ENCODE peak calls at places on chromosomes 13 and 19, in four cellular contexts. V, J, I and P are unnamed samples.

GRCh38 chr13:44523176-44524017 is 52.7 kb downstream of the TSC22D1 start:
- DNase-seq in V (no peak), J (peak), I (no peak), P (no peak)

GRCh38 chr19:39174142-39174541 is 22.6 kb upstream of the NCCRP1 start:
- DNase-seq in V (no peak), J (no peak), I (no peak), P (no peak)

GRCh38 chr13:30698023-30698422 is 37.3 kb upstream of the ALOX5AP start:
- DNase-seq in V (no peak), J (no peak), I (no peak), P (no peak)

GRCh38 chr13:19845758-19846157 is 17.7 kb downstream of the ZMYM5 start:
- DNase-seq in V (no peak), J (no peak), I (peak), P (no peak)

GRCh38 chr19:18464646-18465045 is 26.7 kb upstream of the ISYNA1 start:
- DNase-seq in V (no peak), J (no peak), I (no peak), P (peak)

GRCh38 chr19:15114153-15114540 is 6.9 kb downstream of the SYDE1 start:
- DNase-seq in V (no peak), J (no peak), I (no peak), P (no peak)

GRCh38 chr13:66003558-66003957 is 1226.6 kb downstream of the PCDH9 start:
- DNase-seq in V (no peak), J (no peak), I (no peak), P (no peak)

GRCh38 chr13:102317593-102317992 is 84.3 kb downstream of the FGF14 start:
- DNase-seq in V (no peak), J (no peak), I (no peak), P (no peak)

GRCh38 chr19:15115080-15115479 is 7.9 kb downstream of the SYDE1 start:
- DNase-seq in V (no peak), J (no peak), I (no peak), P (no peak)

GRCh38 chr13:30108913-30109237 is 198.5 kb downstream of the KATNAL1 start:
- DNase-seq in V (no peak), J (no peak), I (no peak), P (no peak)

GRCh38 chr13:45779901-45780300 is 71.7 kb downstream of the SIAH3 start:
- DNase-seq in V (no peak), J (no peak), I (no peak), P (no peak)

GRCh38 chr19:45142016-45142727 is 18.6 kb downstream of the NKPD1 start:
- DNase-seq in V (no peak), J (no peak), I (no peak), P (no peak)

GRCh38 chr19:35345671-35346111 is 2.0 kb upstream of the FFAR1 start:
- DNase-seq in V (no peak), J (no peak), I (no peak), P (peak)

GRCh38 chr13:37014609-37015008 is 14.0 kb downstream of the EXOSC8 start:
- DNase-seq in V (no peak), J (no peak), I (no peak), P (no peak)

GRCh38 chr13:48192536-48192935 is 40.5 kb upstream of the ITM2B start:
- DNase-seq in V (no peak), J (peak), I (no peak), P (no peak)

DNA sequence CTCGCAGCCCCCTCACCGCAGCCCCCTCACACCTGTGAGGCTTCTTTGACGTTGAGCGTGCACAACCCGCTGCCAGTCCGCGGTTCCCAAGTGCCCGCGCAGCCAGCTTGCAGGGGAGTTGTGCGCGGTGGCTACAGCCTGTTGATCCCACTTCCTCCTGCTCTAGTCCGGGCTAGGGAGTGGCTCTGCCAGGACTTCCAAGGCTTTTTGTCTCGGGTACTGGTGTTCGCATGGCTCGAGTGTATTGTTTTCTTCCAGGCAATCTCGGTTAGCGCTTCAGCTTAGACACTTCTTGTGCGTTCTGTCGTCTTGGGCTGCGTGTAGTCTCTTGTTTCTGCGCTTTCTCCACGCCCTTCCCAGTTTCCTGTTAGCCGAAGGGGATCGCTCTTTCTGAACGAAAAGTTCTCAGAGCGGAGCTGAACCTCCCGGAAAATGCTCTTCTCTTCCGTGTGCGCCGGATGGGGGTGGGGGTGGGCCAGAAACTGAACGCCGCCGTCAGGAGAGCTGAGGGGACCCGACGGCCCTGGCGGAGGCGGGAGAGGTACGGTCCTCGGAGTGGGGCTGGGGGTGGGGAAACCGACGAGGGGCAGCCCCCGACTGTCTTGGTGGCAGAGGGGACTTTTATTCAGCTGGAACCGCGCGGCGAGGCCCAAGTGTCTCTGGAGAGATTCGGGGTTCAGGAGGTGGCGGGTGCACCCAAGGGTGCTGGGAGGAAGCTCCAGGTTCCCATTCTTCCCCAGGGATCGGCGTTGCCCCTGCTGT is 706 bp upstream of the DGKH start:
- DNase-seq in V (peak), J (peak), I (no peak), P (peak)
- TF ChIP-seq POLR2AphosphoS5 in V (no peak), J (no peak), I (no peak), P (peak)

GRCh38 chr19:48874309-48875135 is 2.3 kb downstream of the PPP1R15A start:
- DNase-seq in V (no peak), J (no peak), I (no peak), P (no peak)

GRCh38 chr19:48881741-48882657 is 9.8 kb downstream of the PPP1R15A start:
- DNase-seq in V (no peak), J (peak), I (no peak), P (no peak)

GRCh38 chr19:48879025-48879572 is 6.9 kb downstream of the PPP1R15A start:
- DNase-seq in V (no peak), J (no peak), I (no peak), P (no peak)

GRCh38 chr19:48878219-48879024 is 6.2 kb downstream of the PPP1R15A start:
- DNase-seq in V (no peak), J (no peak), I (no peak), P (no peak)

GRCh38 chr19:48877900-48878218 is 5.6 kb downstream of the PPP1R15A start:
- DNase-seq in V (no peak), J (no peak), I (no peak), P (no peak)
- TF ChIP-seq POLR2AphosphoS5 in V (peak), J (no peak), I (no peak), P (no peak)

GRCh38 chr13:98506343-98507059 is 70.4 kb downstream of the STK24 start:
- DNase-seq in V (no peak), J (no peak), I (no peak), P (no peak)

GRCh38 chr13:98507060-98507797 is 69.7 kb downstream of the STK24 start:
- DNase-seq in V (no peak), J (peak), I (no peak), P (no peak)

GRCh38 chr13:98510156-98510509 is 66.8 kb downstream of the STK24 start:
- DNase-seq in V (no peak), J (no peak), I (no peak), P (no peak)

GRCh38 chr13:98509271-98510155 is 67.4 kb downstream of the STK24 start:
- DNase-seq in V (no peak), J (no peak), I (no peak), P (no peak)

GRCh38 chr13:98508280-98509074 is 68.4 kb downstream of the STK24 start:
- DNase-seq in V (no peak), J (no peak), I (no peak), P (no peak)
- TF ChIP-seq POLR2AphosphoS5 in V (no peak), J (no peak), I (no peak), P (no peak)

GRCh38 chr19:30693179-30693578 is 321.0 kb downstream of the ZNF536 start:
- DNase-seq in V (no peak), J (no peak), I (no peak), P (no peak)
- TF ChIP-seq POLR2AphosphoS5 in V (no peak), J (no peak), I (no peak), P (no peak)

GRCh38 chr13:100550433-100550832 is 38.2 kb downstream of the GGACT start:
- DNase-seq in V (no peak), J (no peak), I (no peak), P (no peak)

GRCh38 chr13:100549316-100549715 is 39.3 kb downstream of the GGACT start:
- DNase-seq in V (no peak), J (no peak), I (no peak), P (no peak)

GRCh38 chr13:100546713-100547405 is 41.7 kb downstream of the GGACT start:
- DNase-seq in V (no peak), J (no peak), I (no peak), P (no peak)

GRCh38 chr13:100545684-100546061 is 42.9 kb downstream of the GGACT start:
- DNase-seq in V (no peak), J (no peak), I (no peak), P (no peak)

DNA sequence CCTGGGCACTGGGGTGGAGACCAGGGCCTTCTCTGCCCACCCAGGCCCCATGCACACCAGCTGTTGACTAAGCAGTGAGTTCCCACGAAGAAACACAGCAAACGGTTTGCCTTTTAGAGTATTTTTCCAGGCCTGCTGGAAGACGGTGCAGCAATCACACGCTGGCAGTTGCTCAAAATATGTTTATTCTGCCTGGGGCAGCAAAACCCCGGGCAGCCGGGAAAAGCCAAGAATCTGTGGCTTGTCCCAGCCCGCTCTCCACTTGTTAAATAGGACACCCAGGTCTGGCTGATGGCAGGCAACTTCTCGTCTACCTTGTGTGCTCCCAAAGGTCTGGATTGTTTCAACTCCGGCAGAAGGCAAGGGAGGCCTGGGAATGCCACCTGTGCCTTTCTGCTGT is 40.8 kb downstream of the GGACT start:
- DNase-seq in V (no peak), J (no peak), I (no peak), P (no peak)
- TF ChIP-seq POLR2AphosphoS5 in V (no peak), J (no peak), I (no peak), P (no peak)